ENCODE peak calls at places on chromosomes 5 and 9, in nine cellular contexts. T is right lobe of liver; N is endothelial cell of umbilical vein; Y is astrocyte of the spinal cord; J is fibroblast of lung; F is CD4-positive, alpha-beta T cell; W is IMR-90; B is thoracic aorta; Q is cardiac fibroblast. R is an unnamed sample.

GRCh38 chr9:89357331-89358197 is 39.3 kb downstream of the SECISBP2 start:
- DNase-seq in T (no peak), N (no peak), Y (no peak), J (no peak), F (no peak), W (no peak), B (no peak), Q (no peak), R (no peak)

GRCh38 chr9:20865357-20865756 is 166.1 kb downstream of the HACD4 start:
- DNase-seq in T (no peak), N (no peak), Y (no peak), J (no peak), F (no peak), W (no peak), B (no peak), Q (no peak), R (no peak)

GRCh38 chr5:134091626-134092121 is 22.8 kb upstream of the TCF7 start:
- DNase-seq in T (no peak), N (no peak), Y (no peak), J (no peak), F (no peak), W (no peak), B (no peak), Q (no peak), R (no peak)

GRCh38 chr9:16191691-16192402 is 639.0 kb downstream of the CCDC171 start:
- DNase-seq in T (peak; percentile 84), N (peak; percentile 60), Y (peak; percentile 94), J (peak; percentile 89), F (no peak), W (peak; percentile 87), B (peak; percentile 36), Q (peak; percentile 90), R (no peak)

GRCh38 chr5:84290161-84290560 is 94.5 kb downstream of the EDIL3 start:
- DNase-seq in T (no peak), N (no peak), Y (peak; percentile 59), J (no peak), F (no peak), W (no peak), B (no peak), Q (peak; percentile 44), R (no peak)

GRCh38 chr5:181189363-181189961 is 15.5 kb downstream of the TRIM7 start:
- DNase-seq in T (peak; percentile 44), N (peak; percentile 53), Y (peak; percentile 51), J (peak; percentile 33), F (peak; percentile 40), W (peak; percentile 30), B (no peak), Q (peak; percentile 50), R (no peak)

GRCh38 chr9:97889941-97890557 is 32.3 kb downstream of the TRMO start:
- DNase-seq in T (peak; percentile 38), N (peak; percentile 22), Y (no peak), J (no peak), F (peak; percentile 66), W (no peak), B (no peak), Q (peak; percentile 32), R (no peak)

GRCh38 chr9:20808002-20808401 is 123.9 kb downstream of the FOCAD start:
- DNase-seq in T (no peak), N (no peak), Y (no peak), J (no peak), F (no peak), W (no peak), B (no peak), Q (no peak), R (no peak)

GRCh38 chr9:107489144-107489673 is 360 bp downstream of the KLF4 start:
- DNase-seq in T (no peak), N (peak; percentile 34), Y (peak; percentile 51), J (peak; percentile 22), F (no peak), W (no peak), B (no peak), Q (peak; percentile 39), R (no peak)

GRCh38 chr9:132794730-132795380 is 83.2 kb downstream of the AK8 start:
- DNase-seq in T (no peak), N (no peak), Y (no peak), J (no peak), F (no peak), W (no peak), B (no peak), Q (no peak), R (no peak)

GRCh38 chr9:78778843-78779486 is 482.0 kb downstream of the PSAT1 start:
- DNase-seq in T (no peak), N (no peak), Y (no peak), J (no peak), F (no peak), W (no peak), B (no peak), Q (no peak), R (no peak)

GRCh38 chr5:159855476-159856157 is 60.7 kb upstream of the ADRA1B start:
- DNase-seq in T (no peak), N (no peak), Y (peak; percentile 36), J (peak; percentile 39), F (no peak), W (peak; percentile 15), B (no peak), Q (peak; percentile 58), R (no peak)

GRCh38 chr9:16726718-16727451 is 143.6 kb downstream of the BNC2 start:
- DNase-seq in T (peak; percentile 63), N (peak; percentile 84), Y (peak; percentile 90), J (peak; percentile 91), F (no peak), W (peak; percentile 83), B (peak; percentile 49), Q (peak; percentile 94), R (no peak)

GRCh38 chr5:158236511-158237335 is 377.8 kb upstream of the CLINT1 start:
- DNase-seq in T (no peak), N (no peak), Y (peak; percentile 33), J (no peak), F (no peak), W (no peak), B (no peak), Q (peak; percentile 21), R (no peak)

GRCh38 chr9:71096431-71097108 is 24.9 kb downstream of the TRPM3 start:
- DNase-seq in T (peak; percentile 78), N (no peak), Y (no peak), J (no peak), F (no peak), W (no peak), B (no peak), Q (no peak), R (no peak)

GRCh38 chr9:27785714-27786100 is 212.4 kb upstream of the C9orf72 start:
- DNase-seq in T (no peak), N (no peak), Y (peak; percentile 59), J (no peak), F (no peak), W (no peak), B (no peak), Q (peak; percentile 59), R (no peak)

GRCh38 chr5:132546108-132546507 is 2.8 kb upstream of the IL5 start:
- DNase-seq in T (no peak), N (no peak), Y (no peak), J (no peak), F (no peak), W (no peak), B (no peak), Q (no peak), R (no peak)

GRCh38 chr9:95031711-95032461 is 285.6 kb downstream of the FANCC start:
- DNase-seq in T (no peak), N (no peak), Y (no peak), J (no peak), F (no peak), W (no peak), B (no peak), Q (no peak), R (no peak)

GRCh38 chr5:93394301-93394700 is 186.7 kb downstream of the NR2F1-AS1 start:
- DNase-seq in T (no peak), N (no peak), Y (no peak), J (no peak), F (no peak), W (no peak), B (no peak), Q (no peak), R (no peak)

GRCh38 chr5:53891159-53891558 is 330.7 kb downstream of the NDUFS4 start:
- DNase-seq in T (no peak), N (no peak), Y (no peak), J (peak; percentile 58), F (no peak), W (no peak), B (no peak), Q (no peak), R (no peak)

GRCh38 chr5:127892467-127893207 is 189.4 kb downstream of the CCDC192 start:
- DNase-seq in T (no peak), N (peak; percentile 68), Y (peak; percentile 59), J (peak; percentile 50), F (no peak), W (peak; percentile 68), B (no peak), Q (peak; percentile 65), R (no peak)

GRCh38 chr5:95238560-95239325 is 46.2 kb downstream of the MCTP1 start:
- DNase-seq in T (no peak), N (peak; percentile 68), Y (peak; percentile 62), J (peak; percentile 59), F (no peak), W (peak; percentile 1), B (no peak), Q (peak; percentile 62), R (no peak)
- TF ChIP-seq CTCF in T (no peak), N (peak; percentile 11), Y (peak; percentile 48), J (peak; percentile 33), F (no peak), W (no peak), B (no peak), Q (peak; percentile 32), R (no peak)

GRCh38 chr5:152532714-152533113 is 127.6 kb upstream of the NMUR2 start:
- DNase-seq in T (no peak), N (peak; percentile 47), Y (peak; percentile 65), J (peak; percentile 76), F (no peak), W (peak; percentile 56), B (no peak), Q (peak; percentile 78), R (no peak)
- TF ChIP-seq CTCF in T (peak; percentile 50), N (no peak), Y (peak; percentile 25), J (peak; percentile 26), F (no peak), W (peak; percentile 65), B (peak; percentile 54), Q (peak; percentile 27), R (peak; percentile 32)

GRCh38 chr9:137028281-137029057 is 432 bp upstream of the ABCA2 start:
- DNase-seq in T (peak; percentile 81), N (peak; percentile 19), Y (no peak), J (no peak), F (peak; percentile 73), W (peak; percentile 11), B (no peak), Q (peak; percentile 26), R (no peak)
- TF ChIP-seq CTCF in T (no peak), N (no peak), Y (peak; percentile 48), J (no peak), F (no peak), W (peak; percentile 40), B (no peak), Q (peak; percentile 56), R (no peak)

DNA sequence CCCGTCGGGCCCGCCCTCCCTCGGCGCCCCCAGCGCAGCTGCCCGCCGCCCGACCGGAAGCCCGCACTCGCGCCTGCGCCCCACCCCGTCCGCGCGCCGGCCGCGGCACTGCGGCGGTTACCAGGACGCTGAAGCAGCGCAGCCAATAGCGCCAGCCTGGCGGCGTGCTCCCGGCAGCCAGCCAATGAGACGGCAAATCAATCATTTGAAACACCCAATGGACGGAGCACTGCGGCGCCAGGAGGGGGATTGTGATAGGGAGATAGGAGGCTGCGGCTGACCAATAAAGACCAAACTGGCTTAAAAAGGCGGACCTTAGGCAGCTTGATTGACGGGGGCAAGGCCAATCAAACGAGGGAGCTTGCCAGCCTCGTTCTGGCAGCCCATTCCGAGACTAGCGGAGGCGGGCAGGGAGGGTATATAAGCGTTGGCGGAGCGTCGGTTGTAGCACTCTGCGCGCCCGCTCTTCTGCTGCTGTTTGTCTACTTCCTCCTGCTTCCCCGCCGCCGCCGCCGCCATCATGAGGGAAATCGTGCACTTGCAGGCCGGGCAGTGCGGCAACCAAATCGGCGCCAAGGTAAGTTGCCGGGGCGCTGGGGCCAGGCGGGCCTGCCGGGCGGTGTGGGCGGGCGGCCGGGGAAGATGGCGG is at the start of gene TUBB4B:
- DNase-seq in T (peak; percentile 99), N (peak; percentile 100), Y (peak; percentile 100), J (peak; percentile 100), F (peak; percentile 96), W (peak; percentile 100), B (peak; percentile 98), Q (peak; percentile 100), R (peak; percentile 99)
- TF ChIP-seq CTCF in T (no peak), N (no peak), Y (no peak), J (no peak), F (no peak), W (peak; percentile 5), B (no peak), Q (no peak), R (no peak)

R was measured in CD14-positive monocyte.